ENCODE peak calls at places on chromosomes 3 and 15, in five cellular contexts. G, S, P, L and D are unnamed samples.

GRCh38 chr15:27039163-27039562 is 68.2 kb downstream of the GABRG3 start:
- DNase-seq in S (no peak), P (no peak), G (no peak), L (no peak), D (no peak)

GRCh38 chr15:42088801-42089640 is 5.3 kb downstream of the PLA2G4D start:
- DNase-seq in P (no peak), L (no peak), S (no peak), G (no peak), D (no peak)

GRCh38 chr3:150240891-150241290 is 167.2 kb upstream of the TSC22D2 start:
- DNase-seq in G (no peak), P (no peak), S (no peak), L (no peak), D (no peak)

GRCh38 chr3:65412591-65412990 is 626.1 kb downstream of the MAGI1 start:
- DNase-seq in P (peak; percentile 46), S (no peak), G (no peak), L (no peak), D (no peak)

GRCh38 chr3:196640501-196640968 is 1.0 kb downstream of the NRROS start:
- DNase-seq in S (no peak), L (no peak), G (no peak), P (no peak), D (no peak)

GRCh38 chr3:110069641-110070538 is 732.5 kb upstream of the DPPA4 start:
- DNase-seq in L (peak; percentile 80), P (no peak), S (no peak), G (no peak), D (peak; percentile 25)

GRCh38 chr3:61908344-61908743 is 347.0 kb downstream of the PTPRG start:
- DNase-seq in L (no peak), G (peak; percentile 75), P (no peak), S (no peak), D (peak; percentile 54)

GRCh38 chr15:36817776-36818175 is 238.3 kb downstream of the CDIN1 start:
- DNase-seq in G (no peak), S (no peak), L (no peak), P (no peak), D (no peak)

GRCh38 chr3:179071161-179071568 is 444 bp downstream of the ZMAT3 start:
- DNase-seq in P (no peak), S (peak; percentile 36), G (no peak), L (peak; percentile 42), D (peak; percentile 48)

GRCh38 chr3:47573190-47574172 is 5.2 kb downstream of the CSPG5 start:
- DNase-seq in P (no peak), G (no peak), S (no peak), L (no peak), D (no peak)

GRCh38 chr3:32591960-32592462 is 21.4 kb upstream of the DYNC1LI1 start:
- DNase-seq in G (no peak), S (no peak), L (no peak), P (no peak), D (no peak)

GRCh38 chr15:63597821-63598220 is 634 bp downstream of the FBXL22 start:
- DNase-seq in P (no peak), L (no peak), S (no peak), G (no peak), D (no peak)
- H3K4me3 ChIP-seq in P (no peak overlapping the region), L (no peak overlapping the region), S (no peak overlapping the region), G (no peak overlapping the region), D (no peak overlapping the region)

GRCh38 chr3:132273043-132273442 is 44.2 kb upstream of the ACP3 start:
- DNase-seq in G (no peak), S (no peak), L (no peak), P (no peak), D (no peak)

GRCh38 chr3:132265008-132265407 is 52.2 kb upstream of the ACP3 start:
- DNase-seq in P (no peak), L (no peak), G (no peak), S (no peak), D (no peak)

GRCh38 chr3:132267594-132267993 is 49.6 kb upstream of the ACP3 start:
- DNase-seq in P (no peak), S (no peak), G (no peak), L (no peak), D (no peak)

GRCh38 chr3:132265488-132265887 is 51.7 kb upstream of the ACP3 start:
- DNase-seq in L (no peak), G (no peak), P (no peak), S (no peak), D (no peak)

DNA sequence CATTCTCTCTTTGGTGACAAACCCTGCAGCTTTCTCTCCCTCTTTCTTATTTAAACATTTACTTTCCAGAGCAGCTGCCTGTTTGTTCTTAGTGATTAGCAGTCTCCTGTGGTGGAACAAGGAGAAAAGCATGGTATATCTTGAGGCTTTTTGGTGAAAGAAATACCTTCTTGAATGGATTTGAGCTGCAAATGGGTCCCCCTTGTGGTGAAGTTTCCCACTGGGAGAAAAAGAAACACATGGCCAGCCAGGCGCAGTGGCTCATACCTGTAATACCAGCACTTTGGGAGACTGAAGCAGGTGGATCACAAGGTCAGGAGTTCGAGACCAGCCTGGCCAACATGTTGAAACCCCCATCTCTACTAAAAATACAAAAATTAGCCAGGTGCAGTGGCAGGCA is 48.3 kb upstream of the ACP3 start:
- DNase-seq in L (peak; percentile 35), S (no peak), P (no peak), G (no peak), D (peak; percentile 21)
- TF ChIP-seq CTCF in L (peak; percentile 54), S (peak; percentile 26), P (no peak), G (peak; percentile 48), D (peak; percentile 50)

GRCh38 chr3:133503409-133503808 is 70.1 kb upstream of the CDV3 start:
- DNase-seq in P (no peak), G (no peak), L (no peak), S (no peak), D (no peak)

GRCh38 chr3:133509482-133509881 is 64.0 kb upstream of the CDV3 start:
- DNase-seq in G (no peak), S (no peak), L (no peak), P (no peak), D (no peak)

GRCh38 chr3:133505813-133506212 is 67.7 kb upstream of the CDV3 start:
- DNase-seq in G (no peak), L (no peak), S (no peak), P (no peak), D (no peak)

GRCh38 chr3:133504736-133505135 is 68.8 kb upstream of the CDV3 start:
- DNase-seq in L (no peak), S (no peak), P (no peak), G (no peak), D (no peak)

DNA sequence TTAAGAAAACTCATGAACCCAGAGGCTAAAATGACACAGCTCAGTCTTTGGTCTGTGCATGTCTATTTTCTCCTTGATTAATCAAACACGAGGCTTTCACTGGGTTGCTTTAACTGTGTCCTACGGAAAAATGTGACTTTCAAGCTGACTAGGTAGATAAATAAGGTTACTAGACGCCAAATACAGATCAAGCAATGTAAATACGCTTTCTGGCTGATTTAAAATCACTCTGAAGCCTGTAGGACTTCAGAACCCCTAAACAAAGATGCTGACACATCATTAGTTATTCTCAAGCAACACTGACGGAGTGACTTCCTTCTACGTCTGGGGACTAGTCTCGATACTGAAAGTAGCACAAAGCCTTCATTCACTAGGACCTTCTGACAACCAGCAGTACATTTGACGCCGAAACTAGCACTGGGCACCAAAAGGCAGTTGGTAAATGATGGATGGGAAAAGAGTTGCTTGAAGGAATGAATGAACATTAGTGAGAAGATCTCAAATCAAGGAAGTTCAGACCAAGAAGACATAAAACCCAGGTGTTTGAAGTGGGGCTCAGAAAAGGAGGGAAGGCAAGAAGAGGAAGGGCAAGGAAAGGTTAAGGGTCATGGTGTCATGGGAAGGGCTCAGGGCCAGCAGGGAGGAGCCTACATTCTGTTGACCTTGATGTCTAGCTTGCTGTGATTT is 67.1 kb upstream of the CDV3 start:
- DNase-seq in G (no peak), P (no peak), L (no peak), S (no peak), D (no peak)
- H3K4me3 ChIP-seq in G (no peak overlapping the region), P (no peak overlapping the region), L (no peak overlapping the region), S (no peak overlapping the region), D (no peak overlapping the region)

GRCh38 chr15:60137711-60138396 is 133.7 kb downstream of the FOXB1 start:
- DNase-seq in S (no peak), G (no peak), P (no peak), L (peak; percentile 58), D (peak; percentile 76)

GRCh38 chr15:60138397-60138968 is 134.4 kb downstream of the FOXB1 start:
- DNase-seq in G (no peak), P (no peak), S (no peak), L (no peak), D (no peak)

GRCh38 chr15:60130811-60131210 is 126.7 kb downstream of the FOXB1 start:
- DNase-seq in L (no peak), S (no peak), G (no peak), P (no peak), D (no peak)

GRCh38 chr15:60135961-60136360 is 131.8 kb downstream of the FOXB1 start:
- DNase-seq in L (no peak), G (no peak), S (no peak), P (no peak), D (no peak)

GRCh38 chr15:60134609-60135008 is 130.5 kb downstream of the FOXB1 start:
- DNase-seq in P (no peak), L (no peak), G (no peak), S (no peak), D (no peak)
- TF ChIP-seq CTCF in P (no peak), L (peak; percentile 33), G (peak; percentile 39), S (no peak), D (peak; percentile 22)

GRCh38 chr3:57160046-57160730 is 5.0 kb downstream of the IL17RD start:
- DNase-seq in L (no peak), S (no peak), G (no peak), P (no peak), D (no peak)

GRCh38 chr3:57161131-57161538 is 4.0 kb downstream of the IL17RD start:
- DNase-seq in G (peak; percentile 17), L (no peak), S (no peak), P (no peak), D (peak; percentile 63)

GRCh38 chr3:57158813-57159678 is 6.1 kb downstream of the IL17RD start:
- DNase-seq in L (peak; percentile 43), S (no peak), P (no peak), G (no peak), D (no peak)

GRCh38 chr3:57161915-57162314 is 3.2 kb downstream of the IL17RD start:
- DNase-seq in L (no peak), P (no peak), S (no peak), G (no peak), D (no peak)

GRCh38 chr3:57160731-57161086 is 4.4 kb downstream of the IL17RD start:
- DNase-seq in G (no peak), L (no peak), P (no peak), S (no peak), D (no peak)
- H3K4me3 ChIP-seq in G (no peak overlapping the region), L (no peak overlapping the region), P (no peak overlapping the region), S (no peak overlapping the region), D (no peak overlapping the region)

DNA sequence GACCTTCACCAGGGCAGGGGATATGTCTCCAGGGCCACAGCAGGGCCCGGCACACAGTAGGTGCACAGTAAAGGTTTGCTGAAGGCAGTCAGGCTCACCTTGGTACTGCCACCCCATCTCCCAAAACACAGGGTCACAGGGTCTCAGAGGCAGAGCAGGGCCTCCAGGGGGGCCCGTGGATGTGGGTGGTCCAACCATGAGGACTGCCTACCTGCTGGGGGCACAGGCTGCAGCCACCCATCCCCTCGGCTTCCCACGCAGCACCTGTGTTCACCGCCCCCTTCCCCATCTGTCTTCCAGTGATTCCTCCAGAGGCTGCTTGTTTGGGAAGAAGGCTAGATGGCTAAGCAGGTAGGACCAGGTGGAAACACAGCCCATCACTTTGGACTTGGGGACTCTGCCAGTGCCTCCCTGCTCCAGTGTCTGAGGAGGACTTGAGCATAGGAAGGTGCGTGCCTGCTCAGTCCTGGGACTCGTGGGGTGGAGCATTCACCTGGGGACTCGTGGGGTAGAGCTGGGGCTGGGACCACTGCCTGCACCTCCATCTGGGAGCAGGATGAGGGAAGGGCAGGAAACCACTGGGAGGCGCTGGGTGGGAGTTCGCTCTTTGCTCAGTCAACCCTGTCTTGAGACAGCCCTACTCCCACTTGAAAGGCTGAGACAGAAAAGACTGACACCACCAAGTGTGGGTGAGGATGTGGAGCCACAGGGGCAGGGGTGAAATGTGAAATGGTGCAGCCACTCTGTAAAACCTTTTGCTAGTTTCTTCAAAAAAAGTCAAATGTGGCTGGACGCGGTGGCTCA is 18.8 kb upstream of the PLXND1 start:
- DNase-seq in G (no peak), L (no peak), S (peak; percentile 42), P (peak; percentile 64), D (no peak)
- TF ChIP-seq CTCF in G (no peak), L (no peak), S (no peak), P (no peak), D (no peak)